ENCODE peak calls at places on chromosomes 12 and 14, in six cellular contexts. N is nephron progenitor cell, Z is cardiac fibroblast, B is MM.1S, M is GM13976, C is kidney. D is an unnamed sample.

GRCh38 chr12:65892905-65893304 is 68.6 kb downstream of the HMGA2 start:
- DNase-seq in N (peak), Z (peak), B (no peak), M (no peak), C (no peak), D (no peak)

GRCh38 chr12:121170581-121171260 is 38.0 kb downstream of the P2RX7 start:
- DNase-seq in N (no peak), Z (no peak), B (no peak), M (no peak), C (no peak), D (no peak)

GRCh38 chr12:65741662-65742480 is 82.4 kb upstream of the HMGA2 start:
- DNase-seq in N (peak), Z (peak), B (no peak), M (peak), C (no peak), D (peak)

GRCh38 chr12:64080319-64081008 is 141.6 kb downstream of the KICS2 start:
- DNase-seq in N (no peak), Z (peak), B (no peak), M (no peak), C (no peak), D (no peak)

GRCh38 chr14:25150934-25151790 is 101.2 kb upstream of the STXBP6 start:
- DNase-seq in N (no peak), Z (peak), B (peak), M (peak), C (no peak), D (no peak)

GRCh38 chr12:45354399-45354798 is 138.5 kb downstream of the ANO6 start:
- DNase-seq in N (no peak), Z (no peak), B (peak), M (no peak), C (no peak), D (no peak)

GRCh38 chr12:104177663-104178501 is 37.7 kb upstream of the TXNRD1 start:
- DNase-seq in N (no peak), Z (peak), B (no peak), M (no peak), C (peak), D (no peak)

GRCh38 chr12:131586761-131587160 is 124.1 kb upstream of the SFSWAP start:
- DNase-seq in N (no peak), Z (no peak), B (no peak), M (no peak), C (no peak), D (no peak)

GRCh38 chr12:26195250-26195640 is at the start of gene SSPN:
- DNase-seq in N (peak), Z (peak), B (peak), M (peak), C (peak), D (peak)

GRCh38 chr12:94898388-94898787 is 105.1 kb downstream of the NDUFA12 start:
- DNase-seq in N (no peak), Z (peak), B (no peak), M (no peak), C (no peak), D (peak)
- TF ChIP-seq CTCF in N (no peak), Z (peak), B (no peak), M (no peak), C (peak), D (no peak)

GRCh38 chr14:72634910-72635647 is 258.8 kb downstream of the DPF3 start:
- DNase-seq in N (no peak), Z (no peak), B (peak), M (no peak), C (no peak), D (no peak)
- TF ChIP-seq CTCF in N (no peak), Z (no peak), B (no peak), M (no peak), C (no peak), D (no peak)

GRCh38 chr12:28872654-28873268 is 276.3 kb upstream of the FAR2 start:
- DNase-seq in N (peak), Z (peak), B (peak), M (peak), C (no peak), D (peak)
- TF ChIP-seq CTCF in N (peak), Z (peak), B (peak), M (peak), C (peak), D (peak)

DNA sequence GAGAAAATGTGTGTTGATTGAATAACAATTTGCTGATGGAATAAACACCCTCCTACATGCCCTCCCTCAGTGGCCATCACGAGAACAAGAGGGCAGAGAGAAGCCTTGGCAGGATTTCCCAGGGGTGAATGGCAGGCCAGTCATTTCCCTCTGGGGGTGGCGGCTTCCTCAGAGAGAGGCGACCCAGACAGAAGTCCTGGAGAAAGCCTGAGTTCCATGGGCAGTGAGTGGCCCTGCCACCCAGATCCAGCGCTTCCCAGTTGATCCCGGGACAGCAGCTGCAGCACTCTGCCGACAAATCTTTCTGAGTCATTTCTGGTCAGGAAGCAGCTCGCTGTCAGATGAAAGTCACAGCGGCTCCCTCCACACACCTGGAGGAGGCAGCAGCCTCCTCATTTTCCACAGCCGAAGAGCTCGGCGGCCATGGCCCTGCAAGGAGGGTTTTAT is 123.0 kb downstream of the SCARB1 start:
- DNase-seq in N (no peak), Z (peak), B (no peak), M (peak), C (peak), D (no peak)
- TF ChIP-seq CTCF in N (no peak), Z (no peak), B (no peak), M (peak), C (no peak), D (no peak)

GRCh38 chr14:64040044-64040443 is 187.2 kb downstream of the SYNE2 start:
- DNase-seq in N (no peak), Z (no peak), B (no peak), M (no peak), C (no peak), D (no peak)
- TF ChIP-seq CTCF in N (no peak), Z (peak), B (no peak), M (no peak), C (no peak), D (no peak)